ENCODE peak calls at places on chromosomes 6 and 20, in six cellular contexts. X is spleen, Y is WTC11, G is body of pancreas, B is anterior cingulate cortex, Q is sciatic nerve. R is an unnamed sample.

GRCh38 chr6:42366011-42366705 is 85.6 kb downstream of the TRERF1 start:
- DNase-seq in X (no peak), Y (no peak), G (no peak), B (no peak), Q (no peak), R (no peak)

GRCh38 chr6:80605165-80605989 is 498.9 kb downstream of the BCKDHB start:
- DNase-seq in X (no peak), Y (no peak), G (no peak), B (no peak), Q (no peak), R (peak; percentile 46)

GRCh38 chr20:41046716-41047115 is 18.1 kb downstream of the TOP1 start:
- DNase-seq in X (no peak), Y (no peak), G (no peak), B (no peak), Q (no peak), R (no peak)

GRCh38 chr6:170436209-170436809 is 116.8 kb downstream of the PSMB1 start:
- DNase-seq in X (no peak), Y (no peak), G (no peak), B (no peak), Q (no peak), R (no peak)

GRCh38 chr20:46035253-46035652 is 6.2 kb downstream of the SLC12A5 start:
- DNase-seq in X (no peak), Y (no peak), G (no peak), B (no peak), Q (no peak), R (no peak)

GRCh38 chr20:23007462-23007861 is 27.6 kb upstream of the SSTR4 start:
- DNase-seq in X (no peak), Y (no peak), G (no peak), B (no peak), Q (no peak), R (no peak)

GRCh38 chr6:17393335-17394191 is at the start of gene CAP2:
- DNase-seq in X (no peak), Y (peak; percentile 82), G (peak; percentile 76), B (peak; percentile 48), Q (peak; percentile 60), R (peak; percentile 49)

GRCh38 chr6:139955366-139956155 is 581.1 kb upstream of the CITED2 start:
- DNase-seq in X (no peak), Y (no peak), G (no peak), B (no peak), Q (no peak), R (no peak)

GRCh38 chr6:140401666-140402255 is 1027.3 kb upstream of the CITED2 start:
- DNase-seq in X (no peak), Y (no peak), G (no peak), B (no peak), Q (no peak), R (no peak)